ENCODE peak calls at places on chromosomes 16 and 17, in four cellular contexts. M is A549, Q is testis, U is uterus. G is an unnamed sample.

GRCh38 chr16:14475370-14476139 is 154.5 kb downstream of the PARN start:
- DNase-seq in U (no peak), M (peak; percentile 73), Q (no peak), G (no peak)

GRCh38 chr16:30636599-30636998 is 14.2 kb upstream of the PRR14 start:
- DNase-seq in Q (no peak), U (no peak), M (no peak), G (no peak)

GRCh38 chr16:27238016-27238587 is 30.5 kb downstream of the NSMCE1 start:
- DNase-seq in M (no peak), Q (no peak), U (no peak), G (peak; percentile 90)

GRCh38 chr17:79212150-79213087 is 137.8 kb downstream of the ENGASE start:
- DNase-seq in U (no peak), M (no peak), Q (no peak), G (no peak)

GRCh38 chr16:73713301-73713700 is 583.3 kb upstream of the PSMD7 start:
- DNase-seq in Q (no peak), M (no peak), U (no peak), G (no peak)

GRCh38 chr17:67059372-67059771 is 15.0 kb downstream of the CACNG1 start:
- DNase-seq in Q (no peak), U (no peak), M (no peak), G (no peak)

GRCh38 chr17:66255527-66255971 is 26.3 kb upstream of the APOH start:
- DNase-seq in Q (no peak), M (no peak), U (no peak), G (no peak)

GRCh38 chr17:78828470-78829185 is 12.0 kb downstream of the USP36 start:
- DNase-seq in U (no peak), M (peak; percentile 80), Q (no peak), G (no peak)

GRCh38 chr17:42016411-42016831 is 818 bp downstream of the DNAJC7 start:
- DNase-seq in U (no peak), M (no peak), Q (peak; percentile 50), G (peak; percentile 70)

GRCh38 chr16:24652803-24653202 is 76.6 kb upstream of the TNRC6A start:
- DNase-seq in M (no peak), U (no peak), Q (no peak), G (no peak)

GRCh38 chr17:40859536-40859935 is 7.5 kb downstream of the KRT12 start:
- DNase-seq in M (no peak), U (no peak), Q (no peak), G (no peak)

GRCh38 chr16:9092282-9092962 is 978 bp downstream of the HAPSTR1 start:
- DNase-seq in U (peak; percentile 47), M (no peak), Q (peak; percentile 31), G (peak; percentile 94)

GRCh38 chr16:58040945-58041627 is 15.5 kb downstream of the MMP15 start:
- DNase-seq in U (no peak), Q (no peak), M (no peak), G (no peak)

GRCh38 chr17:77724876-77725615 is 233.5 kb upstream of the TNRC6C start:
- DNase-seq in Q (no peak), U (no peak), M (no peak), G (no peak)

GRCh38 chr16:4615389-4616046 is 830 bp upstream of the UBALD1 start:
- DNase-seq in Q (peak; percentile 34), M (no peak), U (peak; percentile 52), G (peak; percentile 90)

GRCh38 chr16:1003551-1004347 is 22.2 kb downstream of the SOX8 start:
- DNase-seq in U (no peak), M (no peak), Q (no peak), G (no peak)

GRCh38 chr17:4953461-4953961 is 2.6 kb downstream of the ENO3 start:
- DNase-seq in U (no peak), M (no peak), Q (no peak), G (no peak)
- H3K27ac ChIP-seq in U (no peak overlapping the region), M (peak overlapping the region; percentile 11), Q (no peak overlapping the region), G (no peak overlapping the region)

DNA sequence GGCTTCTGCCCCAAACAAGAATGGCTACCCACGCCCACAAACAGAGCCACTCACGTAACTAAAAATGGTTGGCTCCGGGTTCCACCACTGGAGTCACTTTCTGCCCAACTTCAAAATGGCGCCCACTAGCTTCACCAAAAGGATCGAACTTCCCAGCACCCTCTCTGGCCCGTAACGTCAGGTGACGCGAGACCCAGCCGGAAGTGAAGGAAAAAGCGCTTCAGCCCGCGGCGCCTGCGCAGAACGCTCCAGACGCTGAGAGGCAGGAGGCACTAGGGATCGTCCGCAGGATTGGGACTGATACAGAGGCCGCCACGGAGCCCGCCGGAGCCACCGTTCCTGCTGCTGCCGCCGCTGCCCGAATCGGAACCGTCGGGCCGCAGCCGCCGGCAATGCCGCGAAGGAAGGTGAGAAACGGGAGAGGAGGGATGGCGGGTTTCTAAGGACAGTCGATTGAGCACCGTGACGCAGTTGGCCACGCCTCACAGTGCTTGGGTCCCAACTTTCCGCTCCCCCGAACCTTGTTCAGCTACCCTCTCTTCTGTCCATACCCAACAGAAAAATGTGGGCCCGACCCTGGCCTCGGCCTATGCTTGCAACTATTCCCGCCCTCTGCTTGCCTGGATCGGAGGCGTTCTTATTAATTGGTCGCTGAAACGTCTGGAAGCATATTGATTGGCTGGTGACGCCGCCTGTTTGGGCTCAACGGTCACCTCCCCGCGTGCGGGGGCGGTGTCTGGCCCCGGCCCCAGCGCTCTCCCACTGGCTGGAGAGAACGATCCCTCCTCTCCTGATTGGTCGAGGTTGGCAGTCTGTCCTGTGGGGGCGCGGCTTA is at the start of gene KAT7:
- DNase-seq in U (peak; percentile 99), Q (peak; percentile 99), M (peak; percentile 96), G (peak; percentile 99)
- TF ChIP-seq POLR2A in U (peak; percentile 59), Q (no peak), M (peak; percentile 63), G (peak; percentile 57)

GRCh38 chr17:2386400-2387085 is 14.3 kb downstream of the MNT start:
- DNase-seq in M (no peak), Q (no peak), U (no peak), G (no peak)
- H3K27ac ChIP-seq in M (no peak overlapping the region), Q (no peak overlapping the region), U (no peak overlapping the region), G (peak overlapping the region; percentile 15)

GRCh38 chr16:68084504-68085258 is 489 bp upstream of the NFATC3 start:
- DNase-seq in U (peak; percentile 88), Q (peak; percentile 90), M (peak; percentile 92), G (peak; percentile 99)
- TF ChIP-seq POLR2A in U (peak; percentile 23), Q (no peak), M (peak; percentile 46), G (no peak)